ENCODE peak calls at places on chromosomes 2 and 18, in six cellular contexts. B is neural progenitor cell, F is heart right ventricle, E is left ventricle myocardium inferior, Q is mammary epithelial cell, O is iPS DF 6.9. C is an unnamed sample. For H3K4me1, the result is how much of the 10 kb centered on the place peaks cover.

GRCh38 chr18:67215686-67216085 is 300.8 kb downstream of the DSEL start:
- DNase-seq in E (no peak), Q (no peak), O (no peak), B (no peak), F (no peak), C (no peak)

GRCh38 chr2:70525032-70525431 is 28.6 kb downstream of the TGFA start:
- DNase-seq in Q (peak), B (no peak), O (no peak), F (no peak), E (no peak), C (no peak)

GRCh38 chr2:29841386-29842004 is 79.9 kb downstream of the ALK start:
- DNase-seq in E (no peak), Q (no peak), B (peak), O (no peak), F (no peak), C (no peak)

GRCh38 chr2:108612514-108613183 is 78.4 kb downstream of the LIMS1 start:
- DNase-seq in O (no peak), F (no peak), E (no peak), B (no peak), Q (peak), C (no peak)

GRCh38 chr2:99504844-99505584 is 15.2 kb upstream of the REV1 start:
- DNase-seq in F (no peak), B (no peak), E (no peak), O (no peak), Q (no peak), C (no peak)

GRCh38 chr2:24492283-24493272 is 1.5 kb downstream of the NCOA1 start:
- DNase-seq in E (no peak), B (peak), O (no peak), Q (peak), F (no peak), C (no peak)

GRCh38 chr18:54240629-54241107 is 16.2 kb upstream of the MBD2 start:
- DNase-seq in B (no peak), Q (peak), F (no peak), O (no peak), E (no peak), C (peak)

GRCh38 chr2:98917031-98917459 is 19.0 kb downstream of the CRACDL start:
- DNase-seq in F (no peak), B (no peak), O (no peak), Q (peak), E (no peak), C (no peak)

GRCh38 chr2:201795608-201796477 is 10.5 kb upstream of the CDK15 start:
- DNase-seq in B (peak), O (peak), Q (peak), F (no peak), E (no peak), C (no peak)

GRCh38 chr2:241994086-241994485 is 124.6 kb downstream of the RTP5 start:
- DNase-seq in F (no peak), E (no peak), B (no peak), O (no peak), Q (no peak), C (no peak)

GRCh38 chr2:235026137-235026536 is 74.3 kb downstream of the SH3BP4 start:
- DNase-seq in E (no peak), F (no peak), O (no peak), Q (peak), B (no peak), C (peak)

GRCh38 chr18:2846638-2847340 is at the start of gene EMILIN2:
- DNase-seq in B (peak), F (peak), O (no peak), Q (no peak), E (peak), C (peak)

GRCh38 chr2:47336259-47337238 is 66.4 kb upstream of the MSH2 start:
- DNase-seq in E (no peak), O (no peak), B (no peak), Q (no peak), F (no peak), C (no peak)

GRCh38 chr2:161427413-161428239 is 11.5 kb downstream of the TBR1 start:
- DNase-seq in F (no peak), O (no peak), B (peak), Q (no peak), E (no peak), C (no peak)

GRCh38 chr2:124915567-124915966 is 890.5 kb downstream of the CNTNAP5 start:
- DNase-seq in F (no peak), E (no peak), O (no peak), Q (no peak), B (no peak), C (no peak)

GRCh38 chr2:72915907-72916742 is 1.2 kb upstream of the EMX1 start:
- DNase-seq in O (no peak), B (peak), E (no peak), F (no peak), Q (peak), C (peak)

GRCh38 chr18:13366131-13366530 is 147.6 kb downstream of the LDLRAD4 start:
- DNase-seq in F (no peak), E (no peak), O (no peak), B (peak), Q (no peak), C (no peak)

GRCh38 chr2:86337235-86338099 is at the start of gene REEP1:
- DNase-seq in Q (peak), B (peak), F (peak), O (no peak), E (peak), C (no peak)

GRCh38 chr2:41962912-41963652 is 84.7 kb upstream of the PKDCC start:
- DNase-seq in B (no peak), Q (no peak), E (no peak), F (no peak), O (no peak), C (no peak)
- H3K4me1 ChIP-seq in B (under half), Q (under half), E (half or more), F (half or more), O (under half), C (under half)

DNA sequence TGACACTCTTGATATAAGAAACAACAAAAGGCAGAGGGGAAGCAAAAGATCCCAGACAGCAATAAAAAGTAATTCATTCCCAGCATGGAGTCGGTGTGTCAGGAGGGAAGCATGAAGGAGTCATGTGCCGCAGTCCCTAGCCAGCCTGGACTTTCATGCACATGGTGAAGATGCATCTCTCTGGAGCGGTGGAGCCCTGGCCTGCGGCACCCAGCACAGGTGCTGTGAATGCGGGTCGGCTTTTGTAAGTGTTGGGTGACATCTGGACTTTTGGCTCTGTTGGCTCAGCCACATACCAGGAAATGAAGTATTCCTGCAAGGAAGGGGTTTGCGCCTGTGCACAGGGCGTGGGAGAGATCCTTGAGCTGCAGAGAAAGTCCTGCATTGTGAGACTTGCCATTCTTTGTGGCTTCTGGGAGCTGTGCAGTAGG is 119.4 kb downstream of the COPS8 start:
- DNase-seq in O (no peak), Q (no peak), B (no peak), F (no peak), E (no peak), C (no peak)
- H3K4me1 ChIP-seq in O (under half), Q (under half), B (under half), F (half or more), E (half or more), C (under half)

GRCh38 chr18:48676346-48676745 is 137.5 kb downstream of the CTIF start:
- DNase-seq in B (no peak), F (no peak), E (no peak), Q (no peak), O (no peak), C (peak)
- H3K4me1 ChIP-seq in B (under half), F (half or more), E (half or more), Q (under half), O (under half), C (under half)

GRCh38 chr2:66547113-66547512 is 112.2 kb downstream of the MEIS1 start:
- DNase-seq in B (no peak), O (no peak), F (no peak), Q (no peak), E (no peak), C (no peak)

GRCh38 chr2:66550826-66551225 is 115.9 kb downstream of the MEIS1 start:
- DNase-seq in E (no peak), O (no peak), F (no peak), B (no peak), Q (peak), C (no peak)

GRCh38 chr2:66545227-66545626 is 110.3 kb downstream of the MEIS1 start:
- DNase-seq in B (no peak), E (no peak), F (no peak), O (no peak), Q (no peak), C (no peak)

GRCh38 chr2:66548422-66548821 is 113.5 kb downstream of the MEIS1 start:
- DNase-seq in E (no peak), B (no peak), F (no peak), Q (no peak), O (no peak), C (no peak)

GRCh38 chr2:66547887-66548286 is 113.0 kb downstream of the MEIS1 start:
- DNase-seq in B (no peak), Q (no peak), O (no peak), F (no peak), E (no peak), C (no peak)
- H3K4me1 ChIP-seq in B (under half), Q (under half), O (under half), F (under half), E (under half), C (under half)

GRCh38 chr2:150480241-150480640 is 7.2 kb downstream of the RND3 start:
- DNase-seq in E (no peak), Q (peak), O (no peak), B (no peak), F (no peak), C (no peak)

GRCh38 chr2:150482667-150483260 is 4.7 kb downstream of the RND3 start:
- DNase-seq in F (no peak), E (no peak), O (no peak), Q (no peak), B (no peak), C (no peak)

GRCh38 chr2:150482111-150482510 is 5.4 kb downstream of the RND3 start:
- DNase-seq in Q (no peak), B (no peak), F (no peak), E (no peak), O (no peak), C (no peak)

GRCh38 chr2:150479075-150479915 is 8.2 kb downstream of the RND3 start:
- DNase-seq in B (no peak), Q (peak), O (no peak), F (no peak), E (no peak), C (no peak)

GRCh38 chr2:150480971-150481830 is 6.3 kb downstream of the RND3 start:
- DNase-seq in B (no peak), E (no peak), Q (peak), F (no peak), O (no peak), C (no peak)
- H3K4me1 ChIP-seq in B (under half), E (half or more), Q (half or more), F (half or more), O (under half), C (under half)

DNA sequence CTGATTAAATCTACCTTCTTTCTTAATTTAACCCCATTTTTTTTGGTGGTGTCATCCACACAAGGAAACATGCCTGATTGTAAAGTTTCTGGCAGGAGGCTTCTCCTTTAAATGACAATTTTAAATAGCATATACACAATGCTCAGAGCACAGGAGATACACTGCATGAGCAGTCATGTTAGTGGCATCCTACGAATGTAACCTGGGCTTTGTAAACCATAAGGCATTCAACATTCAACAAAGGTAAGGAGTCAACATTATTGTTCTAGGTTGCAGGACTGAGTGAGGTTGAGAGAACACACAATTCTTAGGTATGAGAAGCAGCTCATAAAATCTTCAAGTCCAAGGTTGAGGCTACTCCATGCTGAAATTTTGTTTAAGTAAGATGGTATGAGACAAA is 266.6 kb upstream of the SIX2 start:
- DNase-seq in B (no peak), E (no peak), Q (peak), F (no peak), O (no peak), C (no peak)
- H3K4me1 ChIP-seq in B (under half), E (under half), Q (under half), F (under half), O (under half), C (under half)

GRCh38 chr2:144480257-144480656 is 39.7 kb downstream of the ZEB2 start:
- DNase-seq in O (no peak), B (peak), Q (no peak), F (no peak), E (no peak), C (no peak)

GRCh38 chr2:144479659-144480058 is 40.3 kb downstream of the ZEB2 start:
- DNase-seq in O (no peak), F (no peak), B (peak), E (no peak), Q (no peak), C (no peak)

GRCh38 chr2:144479138-144479537 is 40.8 kb downstream of the ZEB2 start:
- DNase-seq in B (no peak), Q (peak), O (no peak), E (no peak), F (no peak), C (no peak)

GRCh38 chr2:144481666-144482065 is 38.3 kb downstream of the ZEB2 start:
- DNase-seq in E (no peak), B (no peak), O (no peak), F (no peak), Q (no peak), C (no peak)

DNA sequence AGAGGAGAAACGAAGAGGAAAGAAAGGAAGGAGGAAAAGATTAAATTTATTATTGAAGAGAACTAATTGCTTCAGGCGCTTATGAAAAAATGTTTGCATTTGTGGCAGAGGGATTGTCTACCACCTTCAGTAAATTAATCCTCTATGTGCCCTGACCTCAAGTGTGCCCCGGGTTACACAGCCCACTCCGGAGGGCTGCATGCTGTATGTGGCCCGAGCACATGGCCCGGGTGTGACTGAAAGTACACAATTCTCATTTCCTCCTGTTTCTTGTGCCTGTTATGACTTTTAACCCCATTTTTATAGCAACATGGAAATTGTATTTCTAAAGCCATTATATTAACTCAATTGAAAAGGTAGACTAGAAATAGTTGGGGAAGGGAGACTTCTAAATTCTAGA is 38.8 kb downstream of the ZEB2 start:
- DNase-seq in F (no peak), O (no peak), E (no peak), B (no peak), Q (no peak), C (no peak)
- H3K4me1 ChIP-seq in F (half or more), O (under half), E (half or more), B (under half), Q (under half), C (under half)

GRCh38 chr2:200377143-200377773 is 70.8 kb downstream of the SPATS2L start:
- DNase-seq in F (no peak), Q (no peak), E (no peak), B (no peak), O (no peak), C (no peak)

GRCh38 chr2:200379481-200380120 is 73.1 kb downstream of the SPATS2L start:
- DNase-seq in Q (peak), B (peak), F (no peak), O (no peak), E (no peak), C (no peak)

GRCh38 chr2:200380139-200380561 is 73.7 kb downstream of the SPATS2L start:
- DNase-seq in Q (no peak), E (no peak), O (no peak), F (no peak), B (peak), C (no peak)

GRCh38 chr2:200377774-200378336 is 71.4 kb downstream of the SPATS2L start:
- DNase-seq in E (no peak), O (no peak), F (no peak), B (no peak), Q (peak), C (no peak)

GRCh38 chr2:200378652-200379290 is 72.3 kb downstream of the SPATS2L start:
- DNase-seq in B (peak), F (no peak), E (no peak), Q (no peak), O (no peak), C (no peak)
- H3K4me1 ChIP-seq in B (half or more), F (half or more), E (half or more), Q (under half), O (under half), C (half or more)

DNA sequence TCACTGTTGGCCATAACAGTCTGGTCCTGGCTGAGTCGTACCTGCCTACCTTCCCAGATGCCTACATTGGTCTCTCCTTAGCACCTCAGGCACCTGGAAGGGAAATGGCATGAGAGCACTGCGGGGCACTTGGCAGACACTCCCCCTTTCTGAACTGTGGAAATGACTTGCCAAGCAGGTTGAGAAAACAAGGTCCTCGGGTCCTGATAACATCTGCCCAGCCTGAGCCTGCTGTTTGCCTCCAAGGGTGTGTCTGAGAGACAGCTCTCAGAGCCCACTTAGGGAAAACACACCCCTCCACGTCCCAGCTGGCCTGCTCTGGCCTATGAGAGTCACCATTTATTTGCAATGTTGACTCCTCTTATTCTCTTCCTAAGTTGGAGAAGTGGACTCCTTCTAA is 10.5 kb downstream of the FAM110C start:
- DNase-seq in E (no peak), Q (peak), B (no peak), F (no peak), O (no peak), C (peak)
- H3K4me1 ChIP-seq in E (under half), Q (half or more), B (under half), F (under half), O (under half), C (under half)

GRCh38 chr18:7535436-7536190 is 31.5 kb upstream of the PTPRM start:
- DNase-seq in B (no peak), Q (peak), F (no peak), E (no peak), O (no peak), C (no peak)
- H3K4me1 ChIP-seq in B (under half), Q (under half), F (under half), E (under half), O (under half), C (under half)

C was measured in upper lobe of right lung.